ENCODE peak calls at places on chromosomes 5 and 9, in ten cellular contexts. D is heart left ventricle, X is RWPE2, V is stomach, Y is Peyer's patch, M is HCT116, R is fibroblast of lung, L is right lobe of liver, O is suprapubic skin, G is testis. H is an unnamed sample. For H3K9me3, the result is how much of the 10 kb centered on the place peaks cover.

GRCh38 chr9:28774433-28775029 is 1201.2 kb upstream of the C9orf72 start:
- DNase-seq in D (no peak), X (no peak), V (no peak), Y (no peak), M (peak), R (peak), L (no peak), O (no peak), G (no peak), H (no peak)

GRCh38 chr5:24059006-24059405 is 551.6 kb downstream of the PRDM9 start:
- DNase-seq in D (no peak), X (no peak), V (no peak), Y (no peak), M (no peak), R (peak), L (no peak), O (no peak), G (no peak), H (no peak)

GRCh38 chr5:6859001-6859400 is 145.8 kb downstream of the TENT4A start:
- DNase-seq in D (no peak), X (no peak), V (no peak), Y (no peak), M (no peak), R (no peak), L (no peak), O (no peak), G (no peak), H (peak)

GRCh38 chr9:18208166-18209059 is 265.5 kb upstream of the ADAMTSL1 start:
- DNase-seq in D (peak), X (no peak), V (peak), Y (peak), M (no peak), R (peak), L (peak), O (no peak), G (peak), H (peak)

GRCh38 chr9:71647094-71647591 is 121.2 kb downstream of the CEMIP2 start:
- DNase-seq in D (peak), X (peak), V (peak), Y (peak), M (peak), R (peak), L (peak), O (no peak), G (peak), H (no peak)

GRCh38 chr5:59766394-59766793 is 127.1 kb downstream of the PDE4D start:
- DNase-seq in D (no peak), X (no peak), V (peak), Y (peak), M (no peak), R (no peak), L (peak), O (no peak), G (no peak), H (no peak)

GRCh38 chr5:172773481-172774469 is 2.8 kb upstream of the DUSP1 start:
- DNase-seq in D (no peak), X (no peak), V (no peak), Y (peak), M (no peak), R (peak), L (peak), O (no peak), G (no peak), H (peak)

GRCh38 chr5:180596668-180597231 is 5.5 kb upstream of the SCGB3A1 start:
- DNase-seq in D (peak), X (no peak), V (peak), Y (peak), M (no peak), R (no peak), L (no peak), O (no peak), G (peak), H (no peak)

GRCh38 chr5:133850811-133851210 is 117.6 kb downstream of the C5orf15 start:
- DNase-seq in D (no peak), X (no peak), V (no peak), Y (no peak), M (no peak), R (no peak), L (no peak), O (no peak), G (peak), H (no peak)

GRCh38 chr9:114156311-114156657 is 947 bp downstream of the COL27A1 start:
- DNase-seq in D (no peak), X (no peak), V (peak), Y (no peak), M (no peak), R (no peak), L (no peak), O (no peak), G (no peak), H (no peak)

GRCh38 chr9:136835162-136835931 is 6.9 kb upstream of the AJM1 start:
- DNase-seq in D (no peak), X (no peak), V (no peak), Y (no peak), M (no peak), R (no peak), L (peak), O (no peak), G (no peak), H (no peak)

GRCh38 chr9:99822096-99822595 is 461 bp downstream of the NR4A3 start:
- DNase-seq in D (no peak), X (no peak), V (no peak), Y (peak), M (no peak), R (no peak), L (no peak), O (peak), G (no peak), H (no peak)

GRCh38 chr9:116693233-116693731 is 6.2 kb downstream of the TRIM32 start:
- DNase-seq in D (no peak), X (no peak), V (no peak), Y (no peak), M (no peak), R (peak), L (no peak), O (no peak), G (no peak), H (no peak)

GRCh38 chr9:130442746-130443455 is 1.9 kb upstream of the ASS1 start:
- DNase-seq in D (no peak), X (no peak), V (no peak), Y (no peak), M (no peak), R (no peak), L (peak), O (no peak), G (no peak), H (no peak)

GRCh38 chr5:153572393-153572930 is 82.0 kb downstream of the GRIA1 start:
- DNase-seq in D (no peak), X (no peak), V (no peak), Y (no peak), M (no peak), R (no peak), L (no peak), O (no peak), G (no peak), H (no peak)

GRCh38 chr9:102518324-102518723 is 476.8 kb upstream of the CYLC2 start:
- DNase-seq in D (no peak), X (no peak), V (peak), Y (no peak), M (no peak), R (no peak), L (peak), O (no peak), G (no peak), H (no peak)

GRCh38 chr9:36268007-36268427 is 9.8 kb upstream of the GNE start:
- DNase-seq in D (no peak), X (no peak), V (no peak), Y (no peak), M (no peak), R (peak), L (no peak), O (no peak), G (no peak), H (no peak)

GRCh38 chr5:117692606-117693005 is 1118.0 kb upstream of the SEMA6A start:
- DNase-seq in D (no peak), X (no peak), V (no peak), Y (no peak), M (no peak), R (no peak), L (no peak), O (no peak), G (no peak), H (no peak)

GRCh38 chr5:117691364-117691763 is 1116.7 kb upstream of the SEMA6A start:
- DNase-seq in D (no peak), X (no peak), V (no peak), Y (no peak), M (no peak), R (no peak), L (no peak), O (no peak), G (no peak), H (no peak)

GRCh38 chr5:117690603-117691002 is 1116.0 kb upstream of the SEMA6A start:
- DNase-seq in D (no peak), X (no peak), V (no peak), Y (no peak), M (no peak), R (no peak), L (no peak), O (no peak), G (no peak), H (no peak)
- H3K4me3 ChIP-seq in D (no peak), X (no peak), V (no peak), Y (no peak), M (no peak), R (no peak), L (no peak), O (no peak), G (no peak), H (no peak)

DNA sequence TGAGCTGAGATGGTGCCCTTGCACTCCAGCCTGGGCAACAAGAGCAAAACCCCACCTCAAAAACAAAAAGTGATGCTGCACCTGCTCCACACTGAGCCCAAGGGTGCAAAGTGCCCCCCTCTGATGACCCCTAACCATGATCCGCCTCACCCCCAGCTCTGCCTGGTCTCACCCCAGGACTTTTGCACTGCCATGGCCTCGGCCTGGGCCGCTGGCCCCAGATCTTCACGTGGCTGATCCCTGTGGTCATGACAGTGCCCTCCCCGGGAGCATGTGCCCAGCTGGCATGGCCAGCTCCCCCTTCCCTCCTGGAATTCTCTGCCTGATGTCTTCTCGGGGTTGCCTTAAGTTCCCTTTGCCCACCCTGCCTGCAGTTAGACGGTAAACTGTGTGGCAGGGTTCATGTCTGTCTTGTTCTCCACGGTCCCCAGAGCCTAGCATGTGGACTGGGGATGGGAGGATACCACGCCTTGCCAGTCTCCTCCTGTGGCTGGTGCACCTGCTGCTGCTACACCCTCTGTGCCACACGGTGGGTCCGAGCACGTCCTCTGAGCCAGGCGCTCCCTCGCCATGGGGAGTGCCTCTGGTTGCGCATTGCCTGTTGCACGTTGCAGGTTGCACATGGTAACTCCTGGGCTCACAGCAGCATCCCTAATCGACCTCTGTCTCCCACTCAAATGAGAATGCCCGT is 77.4 kb upstream of the PPP1R26 start:
- DNase-seq in D (no peak), X (no peak), V (no peak), Y (no peak), M (no peak), R (no peak), L (no peak), O (no peak), G (no peak), H (no peak)
- H3K9me3 ChIP-seq in D (under half), X (under half), V (under half), Y (under half), M (under half), R (under half), L (under half), O (under half), G (under half), H (under half)

GRCh38 chr5:174790906-174791305 is 66.5 kb downstream of the MSX2 start:
- DNase-seq in D (no peak), X (no peak), V (no peak), Y (no peak), M (no peak), R (no peak), L (no peak), O (no peak), G (no peak), H (no peak)

GRCh38 chr5:174794941-174795672 is 70.7 kb downstream of the MSX2 start:
- DNase-seq in D (no peak), X (no peak), V (no peak), Y (no peak), M (no peak), R (peak), L (no peak), O (no peak), G (no peak), H (no peak)

GRCh38 chr5:174793076-174793475 is 68.7 kb downstream of the MSX2 start:
- DNase-seq in D (no peak), X (no peak), V (no peak), Y (no peak), M (no peak), R (no peak), L (no peak), O (no peak), G (no peak), H (no peak)

GRCh38 chr5:174796711-174797192 is 72.4 kb downstream of the MSX2 start:
- DNase-seq in D (no peak), X (no peak), V (no peak), Y (no peak), M (no peak), R (no peak), L (no peak), O (no peak), G (no peak), H (no peak)

DNA sequence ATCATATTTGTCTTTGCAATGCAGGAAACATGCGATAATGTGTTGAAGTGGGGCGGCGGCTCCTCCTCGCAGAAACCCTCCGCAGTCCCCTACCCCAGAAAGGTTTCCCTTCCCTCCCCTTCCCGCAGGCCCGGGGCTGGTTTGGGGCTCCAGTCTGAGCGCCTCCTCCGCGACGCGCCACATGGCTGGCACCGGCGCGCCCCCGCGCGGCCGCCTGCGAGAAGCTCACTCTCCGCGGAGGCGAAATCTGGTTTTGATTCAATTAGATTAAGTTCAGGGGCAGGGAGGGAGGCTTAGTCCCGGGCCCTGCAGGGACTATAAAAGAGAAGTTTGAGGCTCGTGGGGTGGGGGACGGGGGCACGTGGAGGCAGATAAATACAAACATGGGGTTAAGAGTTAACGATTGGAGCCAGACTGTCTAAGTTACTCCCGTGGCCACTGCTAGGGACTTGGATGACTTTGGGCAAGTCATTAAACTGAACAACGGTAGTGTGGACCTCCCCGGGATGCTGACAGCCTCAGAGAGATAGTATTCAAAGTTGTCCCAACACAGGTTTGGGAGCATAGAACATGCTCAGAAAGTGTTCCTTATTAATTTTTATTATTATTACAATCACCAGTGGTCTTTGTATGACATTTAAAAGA is 69.4 kb downstream of the MSX2 start:
- DNase-seq in D (peak), X (no peak), V (peak), Y (peak), M (peak), R (peak), L (peak), O (no peak), G (peak), H (peak)
- TF ChIP-seq CTCF in D (peak), X (peak), V (peak), Y (no peak), M (peak), R (peak), L (peak), O (peak), G (peak), H (peak)

GRCh38 chr9:120934271-120934670 is 7.7 kb upstream of the TRAF1 start:
- DNase-seq in D (no peak), X (no peak), V (peak), Y (no peak), M (no peak), R (no peak), L (no peak), O (no peak), G (no peak), H (no peak)
- H3K4me3 ChIP-seq in D (no peak), X (no peak), V (no peak), Y (no peak), M (no peak), R (no peak), L (no peak), O (no peak), G (no peak), H (no peak)

GRCh38 chr5:45796959-45797553 is 100.9 kb upstream of the HCN1 start:
- DNase-seq in D (no peak), X (no peak), V (no peak), Y (no peak), M (no peak), R (no peak), L (no peak), O (no peak), G (no peak), H (no peak)

GRCh38 chr5:45793638-45794532 is 97.7 kb upstream of the HCN1 start:
- DNase-seq in D (no peak), X (no peak), V (no peak), Y (no peak), M (peak), R (no peak), L (no peak), O (no peak), G (no peak), H (no peak)

GRCh38 chr5:45795458-45795857 is 99.3 kb upstream of the HCN1 start:
- DNase-seq in D (no peak), X (no peak), V (no peak), Y (no peak), M (no peak), R (no peak), L (no peak), O (no peak), G (no peak), H (peak)

GRCh38 chr5:45800331-45800730 is 104.2 kb upstream of the HCN1 start:
- DNase-seq in D (no peak), X (no peak), V (no peak), Y (no peak), M (no peak), R (no peak), L (no peak), O (no peak), G (no peak), H (no peak)

GRCh38 chr5:45799388-45799787 is 103.2 kb upstream of the HCN1 start:
- DNase-seq in D (no peak), X (no peak), V (no peak), Y (no peak), M (no peak), R (no peak), L (no peak), O (no peak), G (no peak), H (no peak)
- H3K9me3 ChIP-seq in D (under half), X (under half), V (under half), Y (under half), M (under half), R (under half), L (under half), O (under half), G (under half), H (under half)

DNA sequence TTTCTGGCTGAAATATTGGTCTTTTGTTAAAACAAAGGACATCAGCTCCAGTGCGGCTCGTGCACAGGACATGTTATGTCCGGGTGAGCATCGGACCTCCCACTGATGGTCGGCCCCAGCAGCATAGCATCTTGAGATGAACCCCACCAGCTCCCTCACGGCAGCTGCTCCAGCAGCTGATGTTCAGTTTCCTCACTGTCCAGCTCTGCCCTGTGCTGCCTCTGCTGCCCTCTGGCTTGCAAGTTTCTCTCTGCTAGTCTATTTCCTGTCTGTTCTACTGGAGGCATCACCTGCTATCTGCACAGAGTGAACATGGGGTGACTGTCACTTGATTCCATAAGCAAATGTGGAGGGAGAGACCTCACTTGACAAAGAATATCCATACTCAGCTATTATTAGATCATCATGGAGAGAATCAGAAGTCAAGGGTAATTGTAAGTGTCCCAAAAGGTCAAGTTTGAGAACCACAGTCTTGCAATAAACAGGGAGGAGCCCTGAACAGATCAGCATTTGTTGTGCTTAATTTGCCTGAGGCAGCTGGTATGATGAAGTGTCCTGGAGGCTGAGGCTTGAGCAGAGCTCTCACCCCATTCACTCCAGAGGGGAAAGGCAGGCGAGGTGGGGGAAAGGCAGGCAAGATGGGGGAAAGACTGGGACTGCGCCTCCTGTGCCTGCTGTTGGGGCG is 702.8 kb downstream of the SEMA5A start:
- DNase-seq in D (no peak), X (no peak), V (no peak), Y (no peak), M (no peak), R (no peak), L (no peak), O (no peak), G (peak), H (peak)
- TF ChIP-seq CTCF in D (no peak), X (peak), V (no peak), Y (no peak), M (no peak), R (peak), L (no peak), O (no peak), G (peak), H (peak)

GRCh38 chr9:13450723-13451122 is 171.2 kb upstream of the MPDZ start:
- DNase-seq in D (no peak), X (no peak), V (no peak), Y (no peak), M (no peak), R (peak), L (no peak), O (no peak), G (no peak), H (no peak)

GRCh38 chr9:13446935-13447334 is 167.4 kb upstream of the MPDZ start:
- DNase-seq in D (no peak), X (no peak), V (no peak), Y (no peak), M (no peak), R (no peak), L (no peak), O (no peak), G (no peak), H (no peak)

GRCh38 chr9:13446261-13446660 is 166.8 kb upstream of the MPDZ start:
- DNase-seq in D (no peak), X (no peak), V (no peak), Y (no peak), M (no peak), R (no peak), L (no peak), O (no peak), G (no peak), H (no peak)

GRCh38 chr9:13447551-13448422 is 168.3 kb upstream of the MPDZ start:
- DNase-seq in D (no peak), X (no peak), V (no peak), Y (no peak), M (no peak), R (no peak), L (no peak), O (no peak), G (no peak), H (no peak)

GRCh38 chr9:13448482-13448881 is 169.0 kb upstream of the MPDZ start:
- DNase-seq in D (no peak), X (no peak), V (no peak), Y (no peak), M (no peak), R (no peak), L (no peak), O (no peak), G (no peak), H (no peak)
- H3K4me3 ChIP-seq in D (no peak), X (no peak), V (no peak), Y (no peak), M (no peak), R (no peak), L (no peak), O (no peak), G (no peak), H (no peak)

GRCh38 chr9:135648494-135649410 is 9.4 kb upstream of the GLT6D1 start:
- DNase-seq in D (no peak), X (no peak), V (no peak), Y (no peak), M (no peak), R (no peak), L (no peak), O (no peak), G (peak), H (no peak)

GRCh38 chr9:135649508-135649907 is 10.2 kb upstream of the GLT6D1 start:
- DNase-seq in D (no peak), X (no peak), V (no peak), Y (no peak), M (no peak), R (no peak), L (no peak), O (no peak), G (no peak), H (no peak)

GRCh38 chr9:135655317-135656003 is 7.6 kb upstream of the LCN9 start:
- DNase-seq in D (no peak), X (no peak), V (no peak), Y (peak), M (no peak), R (no peak), L (no peak), O (no peak), G (no peak), H (no peak)

GRCh38 chr9:135647897-135648296 is 8.6 kb upstream of the GLT6D1 start:
- DNase-seq in D (no peak), X (no peak), V (no peak), Y (no peak), M (no peak), R (peak), L (no peak), O (no peak), G (peak), H (no peak)

GRCh38 chr9:135650408-135650807 is 11.1 kb upstream of the GLT6D1 start:
- DNase-seq in D (no peak), X (no peak), V (no peak), Y (no peak), M (no peak), R (no peak), L (no peak), O (no peak), G (peak), H (no peak)
- H3K9me3 ChIP-seq in D (under half), X (under half), V (under half), Y (under half), M (under half), R (under half), L (under half), O (under half), G (under half), H (under half)